ENCODE peak calls at places on chromosomes 11 and 22, in five cellular contexts. One of them, this sample, is unnamed.

GRCh38 chr11:27205779-27206549 is 157.1 kb downstream of the CCDC34 start:
- DNase-seq in AG09319: no peak
- DNase-seq in activated CD4-positive, CD25-positive, alpha-beta regulatory T cell: no peak
- DNase-seq in stimulated activated CD8-positive, alpha-beta memory T cell treated with anti-CD3 and anti-CD28 coated beads, Interleukin-4, amount 100 ng/mL, for 4 hours: no peak
- DNase-seq in NCI-H1436 treated with DMSO at 0.1 percent for 48 hours: no peak
- DNase-seq in this sample: no peak

GRCh38 chr11:118430956-118431355 is 5.3 kb upstream of the KMT2A start:
- DNase-seq in stimulated activated CD8-positive, alpha-beta memory T cell treated with anti-CD3 and anti-CD28 coated beads, Interleukin-4, amount 100 ng/mL, for 4 hours: no peak
- DNase-seq in AG09319: no peak
- DNase-seq in NCI-H1436 treated with DMSO at 0.1 percent for 48 hours: no peak
- DNase-seq in activated CD4-positive, CD25-positive, alpha-beta regulatory T cell: no peak
- DNase-seq in this sample: no peak

GRCh38 chr11:112841719-112842118 is 119.5 kb upstream of the NCAM1 start:
- DNase-seq in AG09319: no peak
- DNase-seq in activated CD4-positive, CD25-positive, alpha-beta regulatory T cell: no peak
- DNase-seq in NCI-H1436 treated with DMSO at 0.1 percent for 48 hours: no peak
- DNase-seq in stimulated activated CD8-positive, alpha-beta memory T cell treated with anti-CD3 and anti-CD28 coated beads, Interleukin-4, amount 100 ng/mL, for 4 hours: no peak
- DNase-seq in this sample: no peak

GRCh38 chr11:69636512-69636866 is 4.5 kb upstream of the CCND1 start:
- DNase-seq in AG09319: peak
- DNase-seq in stimulated activated CD8-positive, alpha-beta memory T cell treated with anti-CD3 and anti-CD28 coated beads, Interleukin-4, amount 100 ng/mL, for 4 hours: no peak
- DNase-seq in NCI-H1436 treated with DMSO at 0.1 percent for 48 hours: no peak
- DNase-seq in activated CD4-positive, CD25-positive, alpha-beta regulatory T cell: no peak
- DNase-seq in this sample: peak

GRCh38 chr11:57791321-57792059 is 29.9 kb downstream of the CTNND1 start:
- DNase-seq in AG09319: no peak
- DNase-seq in NCI-H1436 treated with DMSO at 0.1 percent for 48 hours: no peak
- DNase-seq in stimulated activated CD8-positive, alpha-beta memory T cell treated with anti-CD3 and anti-CD28 coated beads, Interleukin-4, amount 100 ng/mL, for 4 hours: no peak
- DNase-seq in activated CD4-positive, CD25-positive, alpha-beta regulatory T cell: no peak
- DNase-seq in this sample: no peak

GRCh38 chr11:110921742-110922200 is 209.5 kb upstream of the ARHGAP20 start:
- DNase-seq in stimulated activated CD8-positive, alpha-beta memory T cell treated with anti-CD3 and anti-CD28 coated beads, Interleukin-4, amount 100 ng/mL, for 4 hours: no peak
- DNase-seq in NCI-H1436 treated with DMSO at 0.1 percent for 48 hours: no peak
- DNase-seq in activated CD4-positive, CD25-positive, alpha-beta regulatory T cell: no peak
- DNase-seq in AG09319: no peak
- DNase-seq in this sample: no peak

GRCh38 chr11:83006877-83007330 is 64.8 kb downstream of the RAB30 start:
- DNase-seq in activated CD4-positive, CD25-positive, alpha-beta regulatory T cell: no peak
- DNase-seq in stimulated activated CD8-positive, alpha-beta memory T cell treated with anti-CD3 and anti-CD28 coated beads, Interleukin-4, amount 100 ng/mL, for 4 hours: no peak
- DNase-seq in AG09319: no peak
- DNase-seq in NCI-H1436 treated with DMSO at 0.1 percent for 48 hours: no peak
- DNase-seq in this sample: no peak

GRCh38 chr11:63713776-63714175 is 32.5 kb downstream of the RTN3 start:
- DNase-seq in activated CD4-positive, CD25-positive, alpha-beta regulatory T cell: no peak
- DNase-seq in AG09319: no peak
- DNase-seq in stimulated activated CD8-positive, alpha-beta memory T cell treated with anti-CD3 and anti-CD28 coated beads, Interleukin-4, amount 100 ng/mL, for 4 hours: no peak
- DNase-seq in NCI-H1436 treated with DMSO at 0.1 percent for 48 hours: no peak
- DNase-seq in this sample: no peak

GRCh38 chr11:92500463-92500862 is 275.8 kb downstream of the FAT3 start:
- DNase-seq in activated CD4-positive, CD25-positive, alpha-beta regulatory T cell: no peak
- DNase-seq in AG09319: no peak
- DNase-seq in NCI-H1436 treated with DMSO at 0.1 percent for 48 hours: no peak
- DNase-seq in stimulated activated CD8-positive, alpha-beta memory T cell treated with anti-CD3 and anti-CD28 coated beads, Interleukin-4, amount 100 ng/mL, for 4 hours: no peak
- DNase-seq in this sample: no peak

GRCh38 chr11:58055806-58056401 is 25.2 kb downstream of the OR6Q1 start:
- DNase-seq in stimulated activated CD8-positive, alpha-beta memory T cell treated with anti-CD3 and anti-CD28 coated beads, Interleukin-4, amount 100 ng/mL, for 4 hours: no peak
- DNase-seq in AG09319: no peak
- DNase-seq in NCI-H1436 treated with DMSO at 0.1 percent for 48 hours: no peak
- DNase-seq in activated CD4-positive, CD25-positive, alpha-beta regulatory T cell: no peak
- DNase-seq in this sample: no peak

GRCh38 chr22:21835378-21835777 is 32.1 kb downstream of the MAPK1 start:
- DNase-seq in activated CD4-positive, CD25-positive, alpha-beta regulatory T cell: no peak
- DNase-seq in stimulated activated CD8-positive, alpha-beta memory T cell treated with anti-CD3 and anti-CD28 coated beads, Interleukin-4, amount 100 ng/mL, for 4 hours: no peak
- DNase-seq in NCI-H1436 treated with DMSO at 0.1 percent for 48 hours: no peak
- DNase-seq in AG09319: no peak
- DNase-seq in this sample: no peak

GRCh38 chr11:5234390-5234834 is at the start of gene HBD:
- DNase-seq in activated CD4-positive, CD25-positive, alpha-beta regulatory T cell: no peak
- DNase-seq in NCI-H1436 treated with DMSO at 0.1 percent for 48 hours: no peak
- DNase-seq in AG09319: no peak
- DNase-seq in stimulated activated CD8-positive, alpha-beta memory T cell treated with anti-CD3 and anti-CD28 coated beads, Interleukin-4, amount 100 ng/mL, for 4 hours: no peak
- DNase-seq in this sample: no peak

GRCh38 chr11:19367051-19367709 is 126.4 kb upstream of the E2F8 start:
- DNase-seq in NCI-H1436 treated with DMSO at 0.1 percent for 48 hours: no peak
- DNase-seq in AG09319: no peak
- DNase-seq in activated CD4-positive, CD25-positive, alpha-beta regulatory T cell: no peak
- DNase-seq in stimulated activated CD8-positive, alpha-beta memory T cell treated with anti-CD3 and anti-CD28 coated beads, Interleukin-4, amount 100 ng/mL, for 4 hours: no peak
- DNase-seq in this sample: no peak

GRCh38 chr11:119101367-119101758 is 290 bp downstream of the DPAGT1 start:
- DNase-seq in AG09319: no peak
- DNase-seq in activated CD4-positive, CD25-positive, alpha-beta regulatory T cell: peak
- DNase-seq in stimulated activated CD8-positive, alpha-beta memory T cell treated with anti-CD3 and anti-CD28 coated beads, Interleukin-4, amount 100 ng/mL, for 4 hours: no peak
- DNase-seq in NCI-H1436 treated with DMSO at 0.1 percent for 48 hours: no peak
- DNase-seq in this sample: no peak

GRCh38 chr11:46237248-46238077 is 40.0 kb upstream of the CREB3L1 start:
- DNase-seq in NCI-H1436 treated with DMSO at 0.1 percent for 48 hours: no peak
- DNase-seq in AG09319: peak
- DNase-seq in stimulated activated CD8-positive, alpha-beta memory T cell treated with anti-CD3 and anti-CD28 coated beads, Interleukin-4, amount 100 ng/mL, for 4 hours: no peak
- DNase-seq in activated CD4-positive, CD25-positive, alpha-beta regulatory T cell: no peak
- DNase-seq in this sample: peak

GRCh38 chr11:7622731-7623130 is 50.6 kb downstream of the CYB5R2 start:
- DNase-seq in stimulated activated CD8-positive, alpha-beta memory T cell treated with anti-CD3 and anti-CD28 coated beads, Interleukin-4, amount 100 ng/mL, for 4 hours: no peak
- DNase-seq in AG09319: no peak
- DNase-seq in NCI-H1436 treated with DMSO at 0.1 percent for 48 hours: no peak
- DNase-seq in activated CD4-positive, CD25-positive, alpha-beta regulatory T cell: no peak
- DNase-seq in this sample: no peak

This sample was measured in lung microvascular endothelial cell.